ENCODE peak calls at places on chromosome 4, in five cellular contexts. One of them, this sample, is unnamed. For H3K4me1, the result is how much of the 10 kb centered on the place peaks cover.

GRCh38 chr4:21802406-21802805 is 146.2 kb downstream of the KCNIP4 start:
- DNase-seq in neural progenitor cell: no peak
- DNase-seq in psoas muscle: no peak
- DNase-seq in esophagus squamous epithelium: no peak
- DNase-seq in Caco-2: no peak
- DNase-seq in this sample: no peak

GRCh38 chr4:74536557-74536956 is 91.6 kb downstream of the AREG start:
- DNase-seq in neural progenitor cell: no peak
- DNase-seq in psoas muscle: no peak
- DNase-seq in esophagus squamous epithelium: no peak
- DNase-seq in Caco-2: no peak
- DNase-seq in this sample: no peak

GRCh38 chr4:58081356-58081755 is 971.2 kb upstream of the IGFBP7 start:
- DNase-seq in neural progenitor cell: no peak
- DNase-seq in psoas muscle: no peak
- DNase-seq in esophagus squamous epithelium: no peak
- DNase-seq in Caco-2: no peak
- DNase-seq in this sample: no peak

GRCh38 chr4:145843148-145843547 is 95.5 kb downstream of the ZNF827 start:
- DNase-seq in neural progenitor cell: no peak
- DNase-seq in psoas muscle: no peak
- DNase-seq in esophagus squamous epithelium: no peak
- DNase-seq in Caco-2: no peak
- DNase-seq in this sample: no peak

GRCh38 chr4:54961357-54961975 is 163.9 kb downstream of the KDR start:
- DNase-seq in neural progenitor cell: peak
- DNase-seq in psoas muscle: no peak
- DNase-seq in esophagus squamous epithelium: no peak
- DNase-seq in Caco-2: peak
- DNase-seq in this sample: no peak

GRCh38 chr4:109989044-109989443 is 76.4 kb downstream of the EGF start:
- DNase-seq in neural progenitor cell: no peak
- DNase-seq in psoas muscle: no peak
- DNase-seq in esophagus squamous epithelium: no peak
- DNase-seq in Caco-2: peak
- DNase-seq in this sample: no peak

GRCh38 chr4:73422458-73422752 is 13.6 kb upstream of the AFP start:
- DNase-seq in neural progenitor cell: no peak
- DNase-seq in psoas muscle: no peak
- DNase-seq in esophagus squamous epithelium: no peak
- DNase-seq in Caco-2: no peak
- DNase-seq in this sample: no peak

GRCh38 chr4:157220026-157220881 is at the start of gene GRIA2:
- DNase-seq in neural progenitor cell: peak
- DNase-seq in psoas muscle: peak
- DNase-seq in esophagus squamous epithelium: no peak
- DNase-seq in Caco-2: peak
- DNase-seq in this sample: peak

GRCh38 chr4:174193438-174194015 is 89.9 kb downstream of the FBXO8 start:
- DNase-seq in neural progenitor cell: no peak
- DNase-seq in psoas muscle: no peak
- DNase-seq in esophagus squamous epithelium: no peak
- DNase-seq in Caco-2: peak
- DNase-seq in this sample: no peak

GRCh38 chr4:80911458-80911857 is 119.0 kb upstream of the BMP3 start:
- DNase-seq in neural progenitor cell: no peak
- DNase-seq in psoas muscle: no peak
- DNase-seq in esophagus squamous epithelium: no peak
- DNase-seq in Caco-2: no peak
- DNase-seq in this sample: no peak

GRCh38 chr4:109952612-109953011 is 39.9 kb downstream of the EGF start:
- DNase-seq in neural progenitor cell: no peak
- DNase-seq in psoas muscle: no peak
- DNase-seq in esophagus squamous epithelium: no peak
- DNase-seq in Caco-2: no peak
- DNase-seq in this sample: no peak

GRCh38 chr4:187276786-187277408 is 553.2 kb upstream of the FAT1 start:
- DNase-seq in neural progenitor cell: no peak
- DNase-seq in psoas muscle: no peak
- DNase-seq in esophagus squamous epithelium: no peak
- DNase-seq in Caco-2: no peak
- DNase-seq in this sample: no peak

GRCh38 chr4:162341533-162341932 is 177.7 kb upstream of the FSTL5 start:
- DNase-seq in neural progenitor cell: no peak
- DNase-seq in psoas muscle: no peak
- DNase-seq in esophagus squamous epithelium: no peak
- DNase-seq in Caco-2: no peak
- DNase-seq in this sample: no peak

GRCh38 chr4:8838296-8838695 is 33.3 kb downstream of the HMX1 start:
- DNase-seq in neural progenitor cell: no peak
- DNase-seq in psoas muscle: no peak
- DNase-seq in esophagus squamous epithelium: no peak
- DNase-seq in Caco-2: no peak
- DNase-seq in this sample: peak

GRCh38 chr4:6620296-6620695 is 20.2 kb upstream of the MRFAP1 start:
- DNase-seq in neural progenitor cell: no peak
- DNase-seq in psoas muscle: no peak
- DNase-seq in esophagus squamous epithelium: no peak
- DNase-seq in Caco-2: no peak
- DNase-seq in this sample: no peak

GRCh38 chr4:123380728-123381716 is 15.6 kb upstream of the SPRY1 start:
- DNase-seq in neural progenitor cell: no peak
- DNase-seq in psoas muscle: no peak
- DNase-seq in esophagus squamous epithelium: no peak
- DNase-seq in Caco-2: no peak
- DNase-seq in this sample: no peak

GRCh38 chr4:69054578-69055200 is 41.6 kb upstream of the UGT2B7 start:
- DNase-seq in neural progenitor cell: no peak
- DNase-seq in psoas muscle: no peak
- DNase-seq in esophagus squamous epithelium: no peak
- DNase-seq in Caco-2: no peak
- DNase-seq in this sample: no peak

GRCh38 chr4:101081166-101081565 is 266.2 kb downstream of the PPP3CA start:
- DNase-seq in neural progenitor cell: no peak
- DNase-seq in psoas muscle: no peak
- DNase-seq in esophagus squamous epithelium: no peak
- DNase-seq in Caco-2: no peak
- DNase-seq in this sample: no peak

GRCh38 chr4:56128231-56128630 is 179.5 kb downstream of the CEP135 start:
- DNase-seq in neural progenitor cell: no peak
- DNase-seq in psoas muscle: no peak
- DNase-seq in esophagus squamous epithelium: no peak
- DNase-seq in Caco-2: no peak
- DNase-seq in this sample: no peak

GRCh38 chr4:76703123-76703490 is 194.8 kb downstream of the SOWAHB start:
- DNase-seq in neural progenitor cell: no peak
- DNase-seq in psoas muscle: no peak
- DNase-seq in esophagus squamous epithelium: no peak
- DNase-seq in Caco-2: peak
- DNase-seq in this sample: no peak
- H3K4me1 ChIP-seq in neural progenitor cell: under half
- H3K4me1 ChIP-seq in psoas muscle: under half
- H3K4me1 ChIP-seq in esophagus squamous epithelium: under half
- H3K4me1 ChIP-seq in Caco-2: half or more
- H3K4me1 ChIP-seq in this sample: under half

DNA sequence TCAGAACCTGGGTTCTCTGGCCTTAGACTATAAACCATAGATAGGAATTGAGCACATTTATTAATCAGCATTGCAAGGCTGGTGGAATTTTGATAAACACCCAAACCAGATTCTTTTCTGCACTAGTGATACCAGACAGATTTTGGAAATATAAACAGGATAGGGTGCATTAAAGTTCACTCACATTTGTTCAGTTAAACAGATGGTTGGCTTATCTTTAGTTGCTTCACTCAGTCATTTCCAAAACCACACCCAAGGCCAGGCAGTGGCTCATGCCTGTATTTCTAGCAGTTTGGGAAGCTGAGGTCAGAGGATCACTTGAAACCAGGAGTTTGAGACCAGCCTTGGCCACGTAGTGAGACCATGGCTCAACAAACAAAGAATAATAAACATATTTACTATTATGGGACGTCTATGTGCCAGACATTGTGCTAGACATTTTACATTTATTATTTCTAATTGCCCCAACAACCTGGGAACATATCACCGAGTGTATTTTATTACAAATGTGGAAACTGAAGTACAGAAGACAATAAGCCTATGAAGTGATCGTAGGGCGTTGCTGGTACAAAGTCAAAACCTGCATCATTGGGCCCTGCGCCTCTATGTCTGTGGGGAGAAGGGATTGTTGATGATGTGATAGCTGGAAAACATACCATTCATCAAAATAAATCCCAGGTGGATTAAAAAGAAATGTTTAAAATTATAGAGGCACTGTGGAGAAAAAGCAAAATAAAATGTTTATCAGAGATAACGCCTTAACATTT is 15.0 kb downstream of the ADD1 start:
- DNase-seq in neural progenitor cell: no peak
- DNase-seq in psoas muscle: no peak
- DNase-seq in esophagus squamous epithelium: no peak
- DNase-seq in Caco-2: no peak
- DNase-seq in this sample: no peak
- H3K4me1 ChIP-seq in neural progenitor cell: under half
- H3K4me1 ChIP-seq in psoas muscle: half or more
- H3K4me1 ChIP-seq in esophagus squamous epithelium: under half
- H3K4me1 ChIP-seq in Caco-2: half or more
- H3K4me1 ChIP-seq in this sample: under half

DNA sequence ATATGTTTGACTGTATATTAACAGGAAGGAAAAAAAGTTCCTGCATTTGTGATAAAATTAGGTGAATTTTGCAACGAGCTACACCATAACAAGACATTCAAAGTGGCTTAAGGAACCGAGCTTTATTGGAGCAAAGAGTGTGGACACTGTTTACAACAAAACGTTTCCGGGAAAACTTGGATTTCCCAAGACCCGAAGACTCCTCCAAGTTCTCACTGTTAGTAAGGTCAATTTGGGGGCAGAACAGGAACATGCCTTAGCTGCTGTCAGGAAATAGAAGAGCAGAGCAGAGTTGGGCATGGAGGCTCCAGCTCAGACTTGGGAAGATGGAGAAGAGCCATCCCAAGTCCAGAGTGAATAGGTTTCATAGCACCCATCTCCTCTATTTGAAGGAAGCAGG is 16.5 kb downstream of the ADH6 start:
- DNase-seq in neural progenitor cell: no peak
- DNase-seq in psoas muscle: no peak
- DNase-seq in esophagus squamous epithelium: no peak
- DNase-seq in Caco-2: no peak
- DNase-seq in this sample: no peak
- H3K4me1 ChIP-seq in neural progenitor cell: under half
- H3K4me1 ChIP-seq in psoas muscle: under half
- H3K4me1 ChIP-seq in esophagus squamous epithelium: under half
- H3K4me1 ChIP-seq in Caco-2: under half
- H3K4me1 ChIP-seq in this sample: under half

GRCh38 chr4:7802093-7802726 is 137.5 kb downstream of the AFAP1 start:
- DNase-seq in neural progenitor cell: peak
- DNase-seq in psoas muscle: peak
- DNase-seq in esophagus squamous epithelium: no peak
- DNase-seq in Caco-2: peak
- DNase-seq in this sample: peak

GRCh38 chr4:7805533-7806079 is 134.1 kb downstream of the AFAP1 start:
- DNase-seq in neural progenitor cell: peak
- DNase-seq in psoas muscle: no peak
- DNase-seq in esophagus squamous epithelium: no peak
- DNase-seq in Caco-2: peak
- DNase-seq in this sample: peak

GRCh38 chr4:7803992-7804758 is 135.5 kb downstream of the AFAP1 start:
- DNase-seq in neural progenitor cell: peak
- DNase-seq in psoas muscle: peak
- DNase-seq in esophagus squamous epithelium: no peak
- DNase-seq in Caco-2: peak
- DNase-seq in this sample: peak

GRCh38 chr4:7804759-7805385 is 134.8 kb downstream of the AFAP1 start:
- DNase-seq in neural progenitor cell: no peak
- DNase-seq in psoas muscle: no peak
- DNase-seq in esophagus squamous epithelium: no peak
- DNase-seq in Caco-2: no peak
- DNase-seq in this sample: peak

DNA sequence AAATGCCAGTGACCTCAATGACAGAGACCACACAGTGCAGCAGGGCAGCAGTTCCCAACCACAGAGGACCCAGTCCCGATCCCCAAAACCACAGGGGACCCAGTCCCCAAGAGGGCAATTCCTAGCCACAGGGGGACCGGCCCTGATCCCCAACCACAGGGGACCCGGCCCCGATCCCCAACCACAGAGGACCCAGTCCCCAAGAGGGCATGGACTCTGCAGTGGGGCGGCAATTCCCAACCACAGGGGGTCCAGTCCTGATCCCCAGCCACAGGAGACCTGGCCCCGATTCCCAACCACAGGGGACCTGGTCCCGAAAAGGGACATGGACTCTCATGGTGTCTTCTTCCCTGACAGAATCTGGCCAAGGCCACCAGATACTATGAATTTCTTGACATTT is 136.3 kb downstream of the AFAP1 start:
- DNase-seq in neural progenitor cell: no peak
- DNase-seq in psoas muscle: no peak
- DNase-seq in esophagus squamous epithelium: no peak
- DNase-seq in Caco-2: no peak
- DNase-seq in this sample: no peak
- H3K4me1 ChIP-seq in neural progenitor cell: under half
- H3K4me1 ChIP-seq in psoas muscle: under half
- H3K4me1 ChIP-seq in esophagus squamous epithelium: under half
- H3K4me1 ChIP-seq in Caco-2: under half
- H3K4me1 ChIP-seq in this sample: under half

DNA sequence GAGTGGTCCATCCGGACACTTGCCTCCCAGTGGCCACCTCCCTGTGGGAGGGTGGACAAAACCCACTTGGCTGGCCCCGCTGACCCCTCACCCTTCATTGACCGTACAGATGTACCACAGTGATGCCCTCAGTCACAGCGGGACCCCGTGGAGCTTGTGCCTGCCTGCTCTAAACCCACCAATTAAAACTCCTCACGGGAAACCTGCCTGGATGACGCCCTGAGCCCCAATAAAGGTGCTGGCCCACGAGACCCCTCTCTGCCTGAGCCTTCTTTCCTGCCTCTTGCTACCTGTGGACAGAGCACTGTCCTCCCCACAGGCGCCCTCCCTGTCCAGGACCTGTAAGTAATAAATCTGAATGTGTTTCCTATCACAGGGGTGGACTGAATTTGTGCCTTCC is 32.9 kb downstream of the RNF212 start:
- DNase-seq in neural progenitor cell: no peak
- DNase-seq in psoas muscle: no peak
- DNase-seq in esophagus squamous epithelium: no peak
- DNase-seq in Caco-2: no peak
- DNase-seq in this sample: no peak
- H3K4me1 ChIP-seq in neural progenitor cell: under half
- H3K4me1 ChIP-seq in psoas muscle: under half
- H3K4me1 ChIP-seq in esophagus squamous epithelium: under half
- H3K4me1 ChIP-seq in Caco-2: under half
- H3K4me1 ChIP-seq in this sample: under half

DNA sequence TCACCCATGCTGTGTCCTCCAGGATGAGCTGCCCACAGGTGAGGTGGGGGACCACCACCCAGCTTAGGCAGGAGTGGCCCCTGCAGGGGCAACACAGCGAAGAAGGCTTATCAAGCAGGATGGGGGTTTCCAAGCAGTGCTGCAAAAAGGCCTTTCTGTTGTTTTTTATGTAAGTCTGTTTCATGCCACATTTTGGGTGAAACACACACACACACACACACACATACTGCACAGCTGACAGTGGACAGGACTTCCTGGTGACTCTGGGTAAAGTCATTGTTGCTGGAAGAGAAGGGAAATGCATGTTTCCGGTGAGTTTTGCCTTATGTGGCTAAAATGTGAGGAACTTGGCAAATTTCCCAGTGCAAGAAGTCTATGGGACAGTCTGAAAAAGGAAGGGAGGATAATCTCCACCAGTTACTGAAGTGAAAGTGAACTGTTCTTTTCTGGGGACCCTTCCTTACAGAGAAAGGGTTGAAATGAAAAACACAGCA is 119.2 kb downstream of the IRF2 start:
- DNase-seq in neural progenitor cell: no peak
- DNase-seq in psoas muscle: no peak
- DNase-seq in esophagus squamous epithelium: peak
- DNase-seq in Caco-2: no peak
- DNase-seq in this sample: peak
- H3K4me1 ChIP-seq in neural progenitor cell: under half
- H3K4me1 ChIP-seq in psoas muscle: under half
- H3K4me1 ChIP-seq in esophagus squamous epithelium: under half
- H3K4me1 ChIP-seq in Caco-2: under half
- H3K4me1 ChIP-seq in this sample: under half